ENCODE peak calls at places on chromosomes 1 and 21, in four cellular contexts. E is K562, G is HCT116, Y is GM12878. L is an unnamed sample.

GRCh38 chr21:34243562-34243961 is 120.2 kb upstream of the KCNE2 start:
- DNase-seq in E (peak), G (peak), Y (no peak), L (no peak)

GRCh38 chr1:227043755-227044154 is 103.7 kb downstream of the COQ8A start:
- DNase-seq in E (peak), G (no peak), Y (no peak), L (no peak)

GRCh38 chr1:110084226-110085078 is 14.0 kb upstream of the ALX3 start:
- DNase-seq in E (no peak), G (no peak), Y (peak), L (no peak)

GRCh38 chr1:164033782-164034181 is 525.2 kb upstream of the PBX1 start:
- DNase-seq in E (no peak), G (no peak), Y (no peak), L (no peak)

GRCh38 chr1:233368106-233368783 is 40.7 kb downstream of the MAP3K21 start:
- DNase-seq in E (no peak), G (no peak), Y (no peak), L (no peak)

GRCh38 chr21:44455524-44456206 is 355 bp downstream of the LRRC3 start:
- DNase-seq in E (no peak), G (no peak), Y (no peak), L (peak)

GRCh38 chr1:156852414-156852874 is 6.5 kb downstream of the INSRR start:
- DNase-seq in E (no peak), G (no peak), Y (no peak), L (no peak)

GRCh38 chr1:203453616-203454015 is 22.0 kb upstream of the PRELP start:
- DNase-seq in E (no peak), G (no peak), Y (no peak), L (no peak)

GRCh38 chr1:201559679-201560162 is 20.8 kb downstream of the NAV1 start:
- DNase-seq in E (peak), G (peak), Y (peak), L (peak)

GRCh38 chr1:173175514-173176146 is 31.5 kb downstream of the TNFSF4 start:
- DNase-seq in E (no peak), G (no peak), Y (no peak), L (peak)

GRCh38 chr1:14940285-14940890 is 213.2 kb upstream of the TMEM51 start:
- DNase-seq in E (no peak), G (no peak), Y (no peak), L (no peak)

GRCh38 chr21:34743831-34744230 is 75.0 kb downstream of the CLIC6 start:
- DNase-seq in E (no peak), G (peak), Y (no peak), L (no peak)

GRCh38 chr1:230808268-230808872 is 60.0 kb downstream of the C1orf198 start:
- DNase-seq in E (no peak), G (no peak), Y (no peak), L (no peak)

GRCh38 chr1:11740258-11741192 is 4.6 kb downstream of the AGTRAP start:
- DNase-seq in E (peak), G (no peak), Y (no peak), L (no peak)

GRCh38 chr1:109151591-109151990 is 37.7 kb downstream of the ELAPOR1 start:
- DNase-seq in E (no peak), G (no peak), Y (no peak), L (no peak)

GRCh38 chr21:44909719-44910118 is 11.0 kb downstream of the ITGB2 start:
- DNase-seq in E (no peak), G (no peak), Y (no peak), L (no peak)

GRCh38 chr1:20426923-20427322 is 59.1 kb downstream of the CAMK2N1 start:
- DNase-seq in E (no peak), G (no peak), Y (no peak), L (no peak)

DNA sequence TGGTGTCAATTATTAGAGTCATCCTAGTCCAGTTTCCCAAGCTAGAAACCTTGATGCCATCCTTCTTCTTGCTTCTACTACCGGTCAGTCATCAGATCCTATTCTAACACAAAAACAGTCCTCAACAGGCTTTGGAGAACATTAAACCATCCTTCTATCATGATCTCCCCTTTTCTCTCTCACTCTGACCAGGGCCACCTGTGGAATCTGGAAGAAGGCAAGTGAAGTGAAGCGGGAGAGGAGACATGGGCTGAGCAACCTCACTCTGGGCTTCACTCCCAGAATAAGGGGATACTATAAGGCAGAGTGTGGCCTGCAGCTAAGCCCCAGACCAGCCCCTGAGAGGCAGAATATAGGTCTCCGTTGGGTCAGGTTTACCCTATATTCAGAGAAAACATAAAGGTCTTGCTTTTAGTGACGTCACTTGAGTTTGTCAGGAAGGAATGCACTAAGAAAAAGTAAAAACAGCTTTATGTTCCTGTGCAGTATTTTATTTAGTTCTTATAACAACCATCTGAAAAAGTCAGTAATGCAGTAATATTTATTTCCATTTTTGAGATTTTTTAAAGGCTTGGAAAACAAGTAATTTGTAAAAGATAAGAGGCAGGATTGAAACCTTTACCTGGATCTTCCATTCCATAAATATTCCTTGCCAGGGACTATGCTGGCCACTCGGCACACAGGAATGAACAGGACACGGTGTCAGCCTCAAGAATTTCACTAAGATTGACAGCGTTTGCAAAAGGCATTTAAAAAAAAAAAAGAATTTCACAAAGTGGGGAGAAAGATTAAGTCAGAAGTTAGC is 61.3 kb downstream of the NFASC start:
- DNase-seq in E (no peak), G (no peak), Y (no peak), L (no peak)
- TF ChIP-seq JUND in E (no peak), G (no peak), Y (no peak), L (no peak)

GRCh38 chr1:62515055-62515454 is 78.2 kb downstream of the USP1 start:
- DNase-seq in E (no peak), G (no peak), Y (no peak), L (no peak)
- TF ChIP-seq JUND in E (no peak), G (no peak), Y (no peak), L (no peak)

GRCh38 chr1:169486281-169486904 is 649 bp upstream of the SLC19A2 start:
- DNase-seq in E (peak), G (no peak), Y (no peak), L (no peak)

GRCh38 chr1:169484107-169484506 is 1.6 kb downstream of the SLC19A2 start:
- DNase-seq in E (peak), G (no peak), Y (no peak), L (no peak)

GRCh38 chr1:169484683-169485426 is 889 bp downstream of the SLC19A2 start:
- DNase-seq in E (peak), G (no peak), Y (no peak), L (peak)

GRCh38 chr1:169485427-169486280 is at the start of gene SLC19A2:
- DNase-seq in E (peak), G (peak), Y (peak), L (peak)

GRCh38 chr1:169483500-169483966 is 2.2 kb downstream of the SLC19A2 start:
- DNase-seq in E (peak), G (no peak), Y (no peak), L (peak)
- TF ChIP-seq JUND in E (peak), G (no peak), Y (no peak), L (no peak)

DNA sequence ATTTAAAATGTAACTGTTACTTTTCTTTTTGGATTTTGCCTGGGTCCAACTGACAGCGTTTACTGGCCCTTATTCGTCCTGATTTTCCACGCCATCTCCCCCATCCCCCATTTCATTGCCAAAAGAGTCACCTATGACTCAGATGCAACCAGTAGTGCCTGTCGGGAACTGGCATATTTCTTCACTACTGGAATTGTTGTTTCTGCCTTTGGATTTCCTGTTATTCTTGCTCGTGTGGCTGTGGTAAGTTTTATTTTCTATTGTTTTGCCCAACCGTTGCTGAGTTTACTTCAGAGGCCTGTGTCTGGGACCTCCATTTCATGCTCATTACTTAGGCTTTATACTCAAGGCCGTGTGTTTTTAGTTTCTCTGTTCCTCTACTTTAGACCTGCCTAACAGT is 9.3 kb downstream of the LEPR start:
- DNase-seq in E (no peak), G (no peak), Y (no peak), L (no peak)
- TF ChIP-seq JUND in E (no peak), G (peak), Y (no peak), L (no peak)

GRCh38 chr21:38623552-38623951 is 125.3 kb upstream of the ERG start:
- DNase-seq in E (no peak), G (no peak), Y (no peak), L (no peak)

GRCh38 chr21:38621132-38621531 is 122.9 kb upstream of the ERG start:
- DNase-seq in E (peak), G (no peak), Y (no peak), L (no peak)

GRCh38 chr21:38622827-38623209 is 124.5 kb upstream of the ERG start:
- DNase-seq in E (no peak), G (no peak), Y (no peak), L (no peak)

GRCh38 chr21:38622081-38622826 is 124.0 kb upstream of the ERG start:
- DNase-seq in E (no peak), G (no peak), Y (no peak), L (no peak)

DNA sequence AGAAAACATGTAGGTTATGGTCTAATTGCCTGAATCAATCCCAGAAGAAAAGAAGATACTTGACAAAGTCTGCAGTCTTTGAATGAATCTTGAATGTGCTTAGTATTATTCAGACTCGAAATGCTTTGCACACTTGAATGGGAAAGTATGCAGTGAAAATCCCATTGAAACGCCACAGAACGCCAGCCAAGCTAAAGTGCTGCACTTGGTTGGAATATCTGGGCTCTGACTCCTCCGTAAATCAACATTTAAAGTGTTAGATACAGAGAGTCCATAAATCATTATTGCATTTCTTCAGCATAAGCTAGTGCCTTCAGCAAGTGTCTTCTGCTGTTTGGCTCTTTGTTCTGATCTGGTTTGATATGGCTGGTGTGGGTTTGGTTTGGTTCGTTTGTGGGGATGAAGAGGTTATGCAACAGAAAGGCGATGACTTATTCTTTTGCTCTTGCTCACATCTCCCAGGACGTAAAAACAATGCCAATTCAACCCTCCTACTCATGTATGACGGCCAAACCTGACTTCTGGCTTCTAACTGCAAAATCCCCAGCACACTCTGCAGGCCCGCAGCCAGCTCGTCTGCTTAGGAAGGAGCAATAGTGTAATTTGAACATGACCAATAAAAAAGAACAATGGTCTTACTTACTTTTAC is 121.7 kb upstream of the ERG start:
- DNase-seq in E (no peak), G (no peak), Y (no peak), L (no peak)
- TF ChIP-seq JUND in E (no peak), G (no peak), Y (no peak), L (no peak)

GRCh38 chr1:205977348-205978014 is 25.7 kb downstream of the RAB7B start:
- DNase-seq in E (peak), G (peak), Y (peak), L (peak)
- TF ChIP-seq JUND in E (no peak), G (no peak), Y (no peak), L (no peak)

GRCh38 chr1:32249831-32250525 is 1.1 kb upstream of the LCK start:
- DNase-seq in E (peak), G (no peak), Y (peak), L (no peak)

GRCh38 chr1:32247452-32247851 is 430 bp downstream of the FAM167B start:
- DNase-seq in E (no peak), G (no peak), Y (no peak), L (no peak)

GRCh38 chr1:32247983-32248889 is 1.2 kb downstream of the FAM167B start:
- DNase-seq in E (peak), G (no peak), Y (no peak), L (peak)

GRCh38 chr1:32246888-32247273 is at the start of gene FAM167B:
- DNase-seq in E (no peak), G (no peak), Y (no peak), L (no peak)

GRCh38 chr1:32250893-32251716 is at the start of gene LCK:
- DNase-seq in E (no peak), G (no peak), Y (no peak), L (no peak)
- TF ChIP-seq JUND in E (no peak), G (no peak), Y (no peak), L (no peak)